ENCODE peak calls at places on chromosome 9, in six cellular contexts. H, D, Y, V, O and B are unnamed samples.

GRCh38 chr9:106376689-106377088 is 486.3 kb upstream of the ZNF462 start:
- DNase-seq in V (no peak), Y (no peak), D (no peak), O (no peak), H (peak; percentile 68), B (no peak)

GRCh38 chr9:130346431-130346830 is 80.9 kb downstream of the HMCN2 start:
- DNase-seq in O (no peak), V (no peak), H (no peak), Y (no peak), D (no peak), B (no peak)

GRCh38 chr9:124390812-124391658 is 24.2 kb downstream of the PSMB7 start:
- DNase-seq in H (peak; percentile 49), Y (no peak), O (no peak), V (peak; percentile 59), D (no peak), B (peak; percentile 39)

GRCh38 chr9:69190866-69191672 is 17.0 kb downstream of the TJP2 start:
- DNase-seq in D (no peak), Y (peak; percentile 39), V (no peak), H (no peak), O (no peak), B (no peak)

GRCh38 chr9:131407717-131408195 is 13.9 kb downstream of the PRRC2B start:
- DNase-seq in D (no peak), Y (no peak), H (no peak), O (no peak), V (peak; percentile 67), B (peak; percentile 78)

GRCh38 chr9:90802534-90802933 is 915 bp downstream of the SYK start:
- DNase-seq in O (peak; percentile 12), Y (peak; percentile 42), D (no peak), H (no peak), V (no peak), B (no peak)

GRCh38 chr9:105693435-105694275 is 686 bp upstream of the TMEM38B start:
- DNase-seq in D (no peak), H (peak; percentile 7), V (peak; percentile 32), Y (peak; percentile 31), O (peak; percentile 19), B (peak; percentile 33)

GRCh38 chr9:120583958-120584369 is 4.0 kb upstream of the CDK5RAP2 start:
- DNase-seq in V (peak; percentile 77), D (peak; percentile 16), Y (peak; percentile 82), O (peak; percentile 98), H (no peak), B (no peak)

GRCh38 chr9:85142461-85143401 is 473.2 kb downstream of the NTRK2 start:
- DNase-seq in V (peak; percentile 23), Y (peak; percentile 15), O (peak; percentile 55), D (peak; percentile 4), H (peak; percentile 8), B (peak; percentile 23)

GRCh38 chr9:105193560-105193959 is 50.9 kb upstream of the SLC44A1 start:
- DNase-seq in H (no peak), D (no peak), O (no peak), Y (no peak), V (no peak), B (no peak)

GRCh38 chr9:37324261-37324683 is 98.2 kb upstream of the GRHPR start:
- DNase-seq in O (no peak), D (no peak), Y (peak; percentile 80), V (no peak), H (no peak), B (peak; percentile 13)

GRCh38 chr9:125631391-125632085 is 75.5 kb downstream of the MAPKAP1 start:
- DNase-seq in Y (peak; percentile 39), D (no peak), V (peak; percentile 78), H (peak; percentile 56), O (peak; percentile 24), B (peak; percentile 59)

GRCh38 chr9:132639322-132639721 is 30.5 kb downstream of the DDX31 start:
- DNase-seq in Y (no peak), H (peak; percentile 19), O (no peak), D (no peak), V (no peak), B (no peak)

GRCh38 chr9:69470186-69470977 is 145.4 kb downstream of the ENTREP1 start:
- DNase-seq in D (no peak), V (no peak), H (no peak), Y (no peak), O (no peak), B (no peak)

GRCh38 chr9:124877383-124877782 is 15.5 kb downstream of the ARPC5L start:
- DNase-seq in H (no peak), O (no peak), Y (no peak), D (no peak), V (no peak), B (no peak)

GRCh38 chr9:95440447-95440846 is 76.3 kb downstream of the PTCH1 start:
- DNase-seq in D (no peak), O (no peak), Y (no peak), H (peak; percentile 3), V (no peak), B (no peak)

GRCh38 chr9:33146298-33146697 is 20.8 kb downstream of the B4GALT1 start:
- DNase-seq in Y (no peak), V (no peak), O (no peak), H (no peak), D (no peak), B (no peak)

GRCh38 chr9:534886-535285 is 306.6 kb upstream of the DMRT1 start:
- DNase-seq in H (peak; percentile 60), O (no peak), V (no peak), D (no peak), Y (no peak), B (no peak)

GRCh38 chr9:73753171-73753570 is 601.5 kb downstream of the ANXA1 start:
- DNase-seq in V (no peak), D (no peak), O (no peak), Y (no peak), H (no peak), B (no peak)

GRCh38 chr9:69718218-69718617 is 41.6 kb downstream of the PTAR1 start:
- DNase-seq in H (no peak), V (no peak), O (no peak), D (no peak), Y (no peak), B (no peak)

GRCh38 chr9:94718936-94719335 is 7.6 kb upstream of the AOPEP start:
- DNase-seq in V (no peak), Y (no peak), D (no peak), O (no peak), H (no peak), B (no peak)

GRCh38 chr9:129290606-129291005 is 112.5 kb upstream of the IER5L start:
- DNase-seq in D (no peak), V (no peak), O (no peak), Y (no peak), H (no peak), B (no peak)

GRCh38 chr9:7121055-7121454 is 363.3 kb downstream of the KDM4C start:
- DNase-seq in V (no peak), O (no peak), D (no peak), Y (no peak), H (no peak), B (no peak)

GRCh38 chr9:125332527-125332926 is 70.9 kb downstream of the GAPVD1 start:
- DNase-seq in H (peak; percentile 4), Y (no peak), V (no peak), O (peak; percentile 82), D (no peak), B (no peak)

GRCh38 chr9:81776834-81777233 is 87.5 kb upstream of the TLE1 start:
- DNase-seq in D (no peak), V (no peak), Y (no peak), O (no peak), H (no peak), B (no peak)

GRCh38 chr9:118418887-118419620 is 714.9 kb downstream of the TLR4 start:
- DNase-seq in O (no peak), Y (no peak), D (no peak), V (no peak), H (peak; percentile 65), B (no peak)

GRCh38 chr9:107481035-107481434 is 8.5 kb downstream of the KLF4 start:
- DNase-seq in H (peak; percentile 38), Y (no peak), V (peak; percentile 57), O (peak; percentile 32), D (no peak), B (no peak)

GRCh38 chr9:91164724-91165520 is 196.8 kb downstream of the AUH start:
- DNase-seq in V (peak; percentile 97), O (peak; percentile 95), Y (no peak), D (peak; percentile 81), H (peak; percentile 89), B (no peak)

GRCh38 chr9:80378669-80379293 is 807.0 kb downstream of the TLE4 start:
- DNase-seq in V (no peak), O (no peak), D (no peak), Y (no peak), H (peak; percentile 71), B (no peak)

GRCh38 chr9:82675605-82676004 is 387.3 kb downstream of the RASEF start:
- DNase-seq in O (no peak), Y (no peak), D (no peak), H (no peak), V (no peak), B (no peak)

GRCh38 chr9:76562511-76562911 is 103.5 kb downstream of the GCNT1 start:
- DNase-seq in V (peak; percentile 90), D (no peak), O (peak; percentile 40), H (peak; percentile 1), Y (no peak), B (no peak)
- TF ChIP-seq EZH2phosphoT487 in V (no peak), D (no peak), O (no peak), H (no peak), Y (no peak), B (no peak)

GRCh38 chr9:89431930-89432725 is 65.8 kb downstream of the SEMA4D start:
- DNase-seq in H (no peak), D (no peak), V (no peak), O (no peak), Y (no peak), B (no peak)
- H3K4me1 ChIP-seq in H (peaks cover 28% of the 10 kb centered on the region), D (peaks cover 59% of the 10 kb centered on the region), V (peaks cover 6% of the 10 kb centered on the region), O (peaks cover 69% of the 10 kb centered on the region), Y (peaks cover 78% of the 10 kb centered on the region), B (peaks cover 27% of the 10 kb centered on the region)

DNA sequence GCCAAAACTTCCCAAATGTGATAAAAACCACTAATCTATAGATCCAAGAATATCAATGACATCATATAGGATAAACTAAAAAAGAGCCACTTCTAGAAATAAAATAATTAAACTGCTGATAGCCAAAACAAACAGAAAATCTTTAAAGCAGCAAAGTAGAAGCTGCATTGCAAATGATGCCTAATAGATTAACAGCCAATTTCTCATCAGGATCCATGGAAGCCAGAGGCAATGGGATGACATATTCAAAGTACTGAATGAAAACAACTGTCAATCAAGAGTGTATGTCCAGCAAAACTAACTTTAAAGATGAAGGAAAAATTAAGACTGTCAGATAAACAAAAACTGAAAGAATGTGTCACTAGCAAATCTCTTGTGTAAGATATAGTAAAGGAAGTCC is 224.8 kb downstream of the PSAT1 start:
- DNase-seq in V (no peak), Y (no peak), D (no peak), O (no peak), H (no peak), B (no peak)
- H3K9me3 ChIP-seq in V (peaks cover 13% of the 10 kb centered on the region), Y (peaks cover 10% of the 10 kb centered on the region), D (no peaks in the 10 kb centered on the region), O (no peaks in the 10 kb centered on the region), H (no peaks in the 10 kb centered on the region), B (peaks cover 28% of the 10 kb centered on the region)

DNA sequence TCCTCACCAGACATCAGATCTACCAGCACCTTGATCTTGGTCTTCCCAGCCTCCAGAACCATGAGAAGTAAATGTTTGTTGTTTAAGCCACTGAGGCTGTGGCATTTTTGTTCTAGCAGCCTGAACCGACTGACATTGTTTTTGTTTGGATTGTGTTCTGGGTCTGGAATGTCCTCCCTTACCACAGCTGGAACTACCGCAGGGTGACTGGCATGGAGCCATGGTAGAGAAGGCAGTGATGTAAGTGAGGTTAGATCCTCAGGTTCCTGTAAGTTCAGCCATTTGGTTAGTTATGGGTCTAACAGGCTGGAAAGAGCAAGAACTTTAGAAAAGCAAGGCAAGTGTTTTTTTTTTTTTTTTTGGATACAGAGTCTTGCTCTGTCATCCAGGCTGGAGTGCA is 209.3 kb downstream of the DAB2IP start:
- DNase-seq in Y (no peak), D (no peak), O (no peak), V (peak; percentile 66), H (no peak), B (no peak)
- TF ChIP-seq EZH2phosphoT487 in Y (no peak), D (no peak), O (no peak), V (no peak), H (no peak), B (no peak)